ENCODE peak calls at places on chromosomes 12 and 14, in six cellular contexts. One of them, this sample, is unnamed.

GRCh38 chr14:105335735-105336476 is 21.4 kb downstream of the PACS2 start:
- DNase-seq in DND-41: no peak
- DNase-seq in fibroblast of lung: no peak
- DNase-seq in endodermal cell: no peak
- DNase-seq in MM.1S: no peak
- DNase-seq in HCT116: no peak
- DNase-seq in this sample: no peak

GRCh38 chr12:97921957-97922722 is 459.5 kb downstream of the RMST start:
- DNase-seq in endodermal cell: no peak
- DNase-seq in fibroblast of lung: peak; percentile 96
- DNase-seq in DND-41: no peak
- DNase-seq in HCT116: no peak
- DNase-seq in MM.1S: no peak
- DNase-seq in this sample: no peak

GRCh38 chr12:92041742-92042141 is 103.9 kb downstream of the BTG1 start:
- DNase-seq in fibroblast of lung: no peak
- DNase-seq in HCT116: no peak
- DNase-seq in endodermal cell: peak; percentile 55
- DNase-seq in DND-41: peak; percentile 37
- DNase-seq in MM.1S: peak; percentile 65
- DNase-seq in this sample: no peak

GRCh38 chr12:9673404-9674225 is 4.1 kb downstream of the CLEC2D start:
- DNase-seq in MM.1S: peak; percentile 56
- DNase-seq in endodermal cell: peak; percentile 80
- DNase-seq in DND-41: peak; percentile 74
- DNase-seq in HCT116: peak; percentile 51
- DNase-seq in fibroblast of lung: peak; percentile 92
- DNase-seq in this sample: peak; percentile 71

GRCh38 chr12:93032748-93033147 is 103.7 kb upstream of the EEA1 start:
- DNase-seq in fibroblast of lung: peak; percentile 14
- DNase-seq in endodermal cell: no peak
- DNase-seq in DND-41: no peak
- DNase-seq in HCT116: no peak
- DNase-seq in MM.1S: no peak
- DNase-seq in this sample: peak; percentile 41

GRCh38 chr12:19893514-19893913 is 454.2 kb downstream of the AEBP2 start:
- DNase-seq in HCT116: peak; percentile 8
- DNase-seq in DND-41: no peak
- DNase-seq in MM.1S: peak; percentile 58
- DNase-seq in endodermal cell: no peak
- DNase-seq in fibroblast of lung: peak; percentile 51
- DNase-seq in this sample: peak; percentile 42

GRCh38 chr12:67909091-67909531 is 80.1 kb upstream of the IFNG-AS1 start:
- DNase-seq in endodermal cell: no peak
- DNase-seq in fibroblast of lung: peak; percentile 12
- DNase-seq in DND-41: no peak
- DNase-seq in MM.1S: no peak
- DNase-seq in HCT116: no peak
- DNase-seq in this sample: peak; percentile 32

GRCh38 chr12:100339071-100339470 is 17.8 kb upstream of the SLC17A8 start:
- DNase-seq in fibroblast of lung: no peak
- DNase-seq in endodermal cell: no peak
- DNase-seq in DND-41: no peak
- DNase-seq in HCT116: no peak
- DNase-seq in MM.1S: no peak
- DNase-seq in this sample: no peak

GRCh38 chr14:43306053-43306452 is 1201.0 kb downstream of the FSCB start:
- DNase-seq in DND-41: no peak
- DNase-seq in MM.1S: no peak
- DNase-seq in HCT116: no peak
- DNase-seq in endodermal cell: no peak
- DNase-seq in fibroblast of lung: no peak
- DNase-seq in this sample: no peak

GRCh38 chr12:63068857-63069442 is 82.1 kb downstream of the AVPR1A start:
- DNase-seq in fibroblast of lung: peak; percentile 76
- DNase-seq in DND-41: peak; percentile 5
- DNase-seq in HCT116: peak; percentile 55
- DNase-seq in MM.1S: peak; percentile 46
- DNase-seq in endodermal cell: no peak
- DNase-seq in this sample: peak; percentile 91

GRCh38 chr14:21041676-21042433 is at the start of gene RNASE7:
- DNase-seq in endodermal cell: no peak
- DNase-seq in DND-41: no peak
- DNase-seq in HCT116: no peak
- DNase-seq in MM.1S: no peak
- DNase-seq in fibroblast of lung: no peak
- DNase-seq in this sample: peak; percentile 21

GRCh38 chr14:50225067-50225973 is 6.1 kb downstream of the SOS2 start:
- DNase-seq in DND-41: no peak
- DNase-seq in MM.1S: no peak
- DNase-seq in endodermal cell: no peak
- DNase-seq in fibroblast of lung: peak; percentile 89
- DNase-seq in HCT116: no peak
- DNase-seq in this sample: peak; percentile 77

GRCh38 chr14:100819829-100820475 is 6.0 kb upstream of the MEG3 start:
- DNase-seq in HCT116: no peak
- DNase-seq in DND-41: no peak
- DNase-seq in MM.1S: no peak
- DNase-seq in fibroblast of lung: no peak
- DNase-seq in endodermal cell: no peak
- DNase-seq in this sample: no peak

GRCh38 chr14:94320243-94320642 is 2.9 kb downstream of the SERPINA6 start:
- DNase-seq in MM.1S: no peak
- DNase-seq in endodermal cell: no peak
- DNase-seq in fibroblast of lung: no peak
- DNase-seq in HCT116: no peak
- DNase-seq in DND-41: no peak
- DNase-seq in this sample: no peak

GRCh38 chr14:36365766-36366165 is 45.3 kb upstream of the MBIP start:
- DNase-seq in DND-41: no peak
- DNase-seq in MM.1S: no peak
- DNase-seq in endodermal cell: no peak
- DNase-seq in fibroblast of lung: no peak
- DNase-seq in HCT116: no peak
- DNase-seq in this sample: no peak

GRCh38 chr12:52372216-52373154 is 5.2 kb upstream of the KRT85 start:
- DNase-seq in DND-41: peak; percentile 54
- DNase-seq in endodermal cell: peak; percentile 96
- DNase-seq in HCT116: peak; percentile 79
- DNase-seq in MM.1S: peak; percentile 52
- DNase-seq in fibroblast of lung: peak; percentile 91
- DNase-seq in this sample: peak; percentile 95

GRCh38 chr12:103728323-103728722 is 112.7 kb downstream of the NT5DC3 start:
- DNase-seq in endodermal cell: no peak
- DNase-seq in fibroblast of lung: peak; percentile 20
- DNase-seq in HCT116: no peak
- DNase-seq in MM.1S: no peak
- DNase-seq in DND-41: no peak
- DNase-seq in this sample: peak; percentile 51

GRCh38 chr14:57875296-57875695 is 9.4 kb upstream of the SLC35F4 start:
- DNase-seq in MM.1S: no peak
- DNase-seq in HCT116: no peak
- DNase-seq in DND-41: no peak
- DNase-seq in fibroblast of lung: no peak
- DNase-seq in endodermal cell: no peak
- DNase-seq in this sample: no peak

GRCh38 chr14:54348001-54348611 is 48.7 kb upstream of the CDKN3 start:
- DNase-seq in HCT116: peak; percentile 44
- DNase-seq in MM.1S: peak; percentile 36
- DNase-seq in endodermal cell: no peak
- DNase-seq in fibroblast of lung: peak; percentile 64
- DNase-seq in DND-41: no peak
- DNase-seq in this sample: peak; percentile 85

GRCh38 chr14:59236195-59236594 is 47.7 kb downstream of the DAAM1 start:
- DNase-seq in fibroblast of lung: no peak
- DNase-seq in MM.1S: no peak
- DNase-seq in DND-41: no peak
- DNase-seq in endodermal cell: no peak
- DNase-seq in HCT116: no peak
- DNase-seq in this sample: no peak

GRCh38 chr12:113103756-113104450 is 31.7 kb downstream of the RASAL1 start:
- DNase-seq in fibroblast of lung: no peak
- DNase-seq in HCT116: no peak
- DNase-seq in DND-41: no peak
- DNase-seq in MM.1S: no peak
- DNase-seq in endodermal cell: peak; percentile 97
- DNase-seq in this sample: no peak

GRCh38 chr12:114152890-114153289 is 186.8 kb upstream of the RBM19 start:
- DNase-seq in fibroblast of lung: no peak
- DNase-seq in DND-41: no peak
- DNase-seq in MM.1S: no peak
- DNase-seq in endodermal cell: no peak
- DNase-seq in HCT116: no peak
- DNase-seq in this sample: no peak

GRCh38 chr12:15788266-15789214 is 648 bp downstream of the EPS8 start:
- DNase-seq in DND-41: no peak
- DNase-seq in MM.1S: peak; percentile 49
- DNase-seq in endodermal cell: peak; percentile 89
- DNase-seq in fibroblast of lung: peak; percentile 61
- DNase-seq in HCT116: peak; percentile 34
- DNase-seq in this sample: peak; percentile 76

GRCh38 chr12:53365245-53365904 is 14.6 kb upstream of the SP1 start:
- DNase-seq in HCT116: no peak
- DNase-seq in endodermal cell: no peak
- DNase-seq in fibroblast of lung: no peak
- DNase-seq in MM.1S: no peak
- DNase-seq in DND-41: no peak
- DNase-seq in this sample: no peak

GRCh38 chr12:66647034-66647691 is 31.7 kb downstream of the GRIP1 start:
- DNase-seq in HCT116: no peak
- DNase-seq in fibroblast of lung: peak; percentile 92
- DNase-seq in MM.1S: no peak
- DNase-seq in DND-41: no peak
- DNase-seq in endodermal cell: no peak
- DNase-seq in this sample: peak; percentile 70

GRCh38 chr12:110245278-110245868 is 35.7 kb upstream of the ATP2A2 start:
- DNase-seq in fibroblast of lung: no peak
- DNase-seq in HCT116: no peak
- DNase-seq in MM.1S: peak; percentile 9
- DNase-seq in DND-41: peak; percentile 38
- DNase-seq in endodermal cell: peak; percentile 88
- DNase-seq in this sample: no peak

GRCh38 chr12:53179694-53180269 is 740 bp upstream of the ZNF740 start:
- DNase-seq in DND-41: no peak
- DNase-seq in HCT116: no peak
- DNase-seq in fibroblast of lung: no peak
- DNase-seq in MM.1S: peak; percentile 55
- DNase-seq in endodermal cell: no peak
- DNase-seq in this sample: no peak

GRCh38 chr14:85907536-85907935 is 377.6 kb downstream of the FLRT2 start:
- DNase-seq in endodermal cell: peak; percentile 47
- DNase-seq in HCT116: no peak
- DNase-seq in MM.1S: no peak
- DNase-seq in DND-41: no peak
- DNase-seq in fibroblast of lung: no peak
- DNase-seq in this sample: no peak

GRCh38 chr12:43292699-43293098 is 259.3 kb downstream of the ADAMTS20 start:
- DNase-seq in DND-41: no peak
- DNase-seq in MM.1S: no peak
- DNase-seq in HCT116: no peak
- DNase-seq in endodermal cell: no peak
- DNase-seq in fibroblast of lung: peak; percentile 37
- DNase-seq in this sample: peak; percentile 69
- H3K9ac ChIP-seq in DND-41: no peak overlapping the region
- H3K9ac ChIP-seq in MM.1S: no peak overlapping the region
- H3K9ac ChIP-seq in HCT116: no peak overlapping the region
- H3K9ac ChIP-seq in endodermal cell: no peak overlapping the region
- H3K9ac ChIP-seq in fibroblast of lung: no peak overlapping the region
- H3K9ac ChIP-seq in this sample: no peak overlapping the region

DNA sequence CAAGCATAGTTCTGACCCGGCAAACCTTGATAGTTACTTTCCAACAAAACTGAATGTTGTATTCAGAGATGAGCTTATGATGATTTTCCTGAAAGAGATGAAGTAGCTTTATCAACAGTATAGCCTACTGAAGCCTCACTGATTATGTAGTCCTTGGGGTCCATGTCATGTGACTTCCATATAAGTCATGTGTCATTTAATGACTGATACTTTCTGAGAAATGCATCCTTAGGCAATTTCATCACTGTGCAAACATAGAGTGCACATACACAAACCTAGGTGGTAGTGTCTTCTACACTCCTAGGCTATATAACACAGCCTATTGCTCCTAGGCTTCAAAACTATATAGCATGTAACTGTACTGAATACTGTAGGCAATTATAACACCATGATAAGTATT is 28.5 kb upstream of the TUBA1C start:
- DNase-seq in fibroblast of lung: no peak
- DNase-seq in MM.1S: no peak
- DNase-seq in endodermal cell: no peak
- DNase-seq in DND-41: no peak
- DNase-seq in HCT116: no peak
- DNase-seq in this sample: no peak
- H3K4me3 ChIP-seq in fibroblast of lung: no peak overlapping the region
- H3K4me3 ChIP-seq in MM.1S: no peak overlapping the region
- H3K4me3 ChIP-seq in endodermal cell: no peak overlapping the region
- H3K4me3 ChIP-seq in DND-41: no peak overlapping the region
- H3K4me3 ChIP-seq in HCT116: no peak overlapping the region
- H3K4me3 ChIP-seq in this sample: no peak overlapping the region

DNA sequence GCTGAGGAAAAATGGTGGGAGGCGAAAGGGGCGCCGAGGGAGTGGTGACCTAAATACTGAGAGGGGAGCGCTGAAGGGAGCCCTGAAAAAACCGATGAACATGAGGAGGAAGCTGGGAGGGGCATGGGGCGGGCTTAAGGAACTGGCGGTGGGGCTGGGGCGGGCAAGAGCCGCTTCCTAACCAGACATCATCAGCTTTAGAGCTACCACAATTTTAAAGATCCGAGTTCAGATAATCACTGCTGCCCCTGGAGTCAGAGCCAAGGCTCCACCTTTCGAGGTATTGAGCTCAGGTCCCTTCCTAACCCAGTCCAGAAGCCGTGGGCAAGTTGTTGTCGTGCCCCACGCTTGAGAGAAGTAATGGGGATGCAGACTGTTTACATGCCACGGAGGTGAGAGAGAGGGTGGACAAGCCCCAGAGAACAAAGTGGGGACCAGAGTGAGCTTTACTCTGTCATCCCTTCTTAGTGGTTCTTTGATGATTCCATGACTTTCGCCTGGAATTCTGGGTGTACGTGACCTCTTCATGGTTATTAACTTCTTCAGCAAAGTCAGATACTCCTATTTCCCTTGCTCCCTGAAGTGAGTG is 393 bp downstream of the ORMDL2 start:
- DNase-seq in HCT116: no peak
- DNase-seq in DND-41: no peak
- DNase-seq in fibroblast of lung: no peak
- DNase-seq in MM.1S: no peak
- DNase-seq in endodermal cell: no peak
- DNase-seq in this sample: peak; percentile 25
- H3K9ac ChIP-seq in HCT116: peak overlapping the region; percentile 72
- H3K9ac ChIP-seq in DND-41: peak overlapping the region; percentile 66
- H3K9ac ChIP-seq in fibroblast of lung: peak overlapping the region; percentile 72
- H3K9ac ChIP-seq in MM.1S: peak overlapping the region; percentile 71
- H3K9ac ChIP-seq in endodermal cell: peak overlapping the region; percentile 42
- H3K9ac ChIP-seq in this sample: peak overlapping the region; percentile 91

GRCh38 chr12:59874781-59875180 is 279.0 kb downstream of the SLC16A7 start:
- DNase-seq in MM.1S: no peak
- DNase-seq in fibroblast of lung: no peak
- DNase-seq in DND-41: no peak
- DNase-seq in HCT116: no peak
- DNase-seq in endodermal cell: peak; percentile 54
- DNase-seq in this sample: no peak

GRCh38 chr12:59873136-59873535 is 277.3 kb downstream of the SLC16A7 start:
- DNase-seq in fibroblast of lung: no peak
- DNase-seq in DND-41: no peak
- DNase-seq in HCT116: no peak
- DNase-seq in MM.1S: no peak
- DNase-seq in endodermal cell: no peak
- DNase-seq in this sample: no peak

GRCh38 chr12:59871779-59872178 is 275.9 kb downstream of the SLC16A7 start:
- DNase-seq in DND-41: no peak
- DNase-seq in HCT116: no peak
- DNase-seq in MM.1S: no peak
- DNase-seq in fibroblast of lung: no peak
- DNase-seq in endodermal cell: no peak
- DNase-seq in this sample: no peak
- H3K4me3 ChIP-seq in DND-41: no peak overlapping the region
- H3K4me3 ChIP-seq in HCT116: no peak overlapping the region
- H3K4me3 ChIP-seq in MM.1S: no peak overlapping the region
- H3K4me3 ChIP-seq in fibroblast of lung: no peak overlapping the region
- H3K4me3 ChIP-seq in endodermal cell: no peak overlapping the region
- H3K4me3 ChIP-seq in this sample: no peak overlapping the region